ENCODE peak calls at places on chromosome 17, in eight cellular contexts. U, Q, F, D, S, J, K and P are unnamed samples.

GRCh38 chr17:15157051-15157450 is 108.1 kb downstream of the PMP22 start:
- DNase-seq in D (no peak), J (no peak), Q (no peak), S (no peak), U (no peak), F (peak), K (no peak), P (no peak)

GRCh38 chr17:76053230-76054111 is 18.8 kb downstream of the SRP68 start:
- DNase-seq in K (no peak), D (peak), U (no peak), J (no peak), S (no peak), F (peak), Q (no peak), P (no peak)

GRCh38 chr17:30950669-30951399 is 20.0 kb upstream of the RNF135 start:
- DNase-seq in D (no peak), U (no peak), J (peak), K (peak), Q (peak), S (peak), F (peak), P (no peak)

GRCh38 chr17:8887834-8888703 is 20.6 kb upstream of the PIK3R6 start:
- DNase-seq in S (no peak), F (no peak), J (no peak), U (no peak), D (peak), K (peak), Q (no peak), P (no peak)

GRCh38 chr17:50514936-50515702 is 6.9 kb downstream of the MYCBPAP start:
- DNase-seq in D (no peak), S (peak), J (peak), Q (no peak), K (no peak), U (no peak), F (no peak), P (no peak)

GRCh38 chr17:39665642-39666221 is 583 bp downstream of the TCAP start:
- DNase-seq in K (no peak), D (peak), S (peak), F (no peak), Q (no peak), J (no peak), U (no peak), P (no peak)

GRCh38 chr17:62119373-62119772 is 54.3 kb upstream of the MED13 start:
- DNase-seq in K (no peak), F (no peak), Q (no peak), U (no peak), D (no peak), S (no peak), J (no peak), P (no peak)

GRCh38 chr17:80456465-80457235 is 19.8 kb downstream of the NPTX1 start:
- DNase-seq in U (no peak), D (no peak), J (no peak), S (peak), Q (no peak), F (no peak), K (peak), P (no peak)

GRCh38 chr17:30947796-30948195 is 23.0 kb upstream of the RNF135 start:
- DNase-seq in F (no peak), U (no peak), K (no peak), S (no peak), Q (no peak), D (no peak), J (no peak), P (no peak)

GRCh38 chr17:47852113-47852949 is 1.4 kb upstream of the SP6 start:
- DNase-seq in K (no peak), U (no peak), Q (no peak), D (no peak), J (peak), F (no peak), S (no peak), P (no peak)

GRCh38 chr17:57357830-57358426 is 101.6 kb downstream of the MSI2 start:
- DNase-seq in S (no peak), J (no peak), F (no peak), D (no peak), Q (no peak), K (no peak), U (no peak), P (no peak)

GRCh38 chr17:64702815-64703214 is 40.7 kb upstream of the SMURF2 start:
- DNase-seq in D (no peak), Q (no peak), J (no peak), U (no peak), S (no peak), F (no peak), K (no peak), P (no peak)

GRCh38 chr17:64709481-64709880 is 47.4 kb upstream of the SMURF2 start:
- DNase-seq in Q (no peak), U (no peak), F (no peak), D (no peak), K (no peak), J (no peak), S (no peak), P (no peak)

GRCh38 chr17:64706224-64707076 is 44.3 kb upstream of the SMURF2 start:
- DNase-seq in D (peak), Q (no peak), U (no peak), S (no peak), J (no peak), K (no peak), F (no peak), P (no peak)

GRCh38 chr17:64707077-64707591 is 45.0 kb upstream of the SMURF2 start:
- DNase-seq in J (peak), K (peak), U (peak), D (peak), S (peak), Q (peak), F (peak), P (peak)
- TF ChIP-seq POLR2A in J (no peak), K (no peak), U (no peak), D (no peak), S (no peak), Q (no peak), F (peak), P (no peak)

DNA sequence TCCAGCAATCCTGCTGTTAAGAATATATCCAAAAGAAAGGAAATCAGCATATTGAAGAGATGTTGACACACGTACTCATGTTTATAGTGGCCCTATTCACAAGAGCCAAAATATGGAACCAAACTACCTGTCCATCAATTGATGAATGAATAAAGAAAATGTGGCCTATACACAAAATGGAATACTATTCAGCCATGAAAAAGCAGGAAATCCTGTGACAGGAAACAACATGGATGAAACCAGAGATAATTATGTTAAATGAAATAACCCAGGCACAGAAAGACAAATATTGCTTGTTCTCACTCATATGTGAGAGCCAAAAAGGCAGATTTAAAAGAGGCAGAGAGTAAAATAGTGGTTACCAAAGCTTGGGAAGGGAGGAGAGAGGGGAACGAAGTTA is 127.1 kb downstream of the KCNJ2 start:
- DNase-seq in S (no peak), Q (no peak), F (no peak), U (no peak), J (no peak), D (no peak), K (no peak), P (no peak)
- TF ChIP-seq POLR2A in S (no peak), Q (no peak), F (no peak), U (no peak), J (no peak), D (no peak), K (no peak), P (no peak)

GRCh38 chr17:78573955-78574354 is 3.2 kb downstream of the DNAH17 start:
- DNase-seq in D (no peak), U (no peak), S (no peak), K (no peak), Q (no peak), F (no peak), J (peak), P (no peak)
- TF ChIP-seq POLR2A in D (no peak), U (no peak), S (no peak), K (no peak), Q (no peak), F (no peak), J (no peak), P (no peak)

DNA sequence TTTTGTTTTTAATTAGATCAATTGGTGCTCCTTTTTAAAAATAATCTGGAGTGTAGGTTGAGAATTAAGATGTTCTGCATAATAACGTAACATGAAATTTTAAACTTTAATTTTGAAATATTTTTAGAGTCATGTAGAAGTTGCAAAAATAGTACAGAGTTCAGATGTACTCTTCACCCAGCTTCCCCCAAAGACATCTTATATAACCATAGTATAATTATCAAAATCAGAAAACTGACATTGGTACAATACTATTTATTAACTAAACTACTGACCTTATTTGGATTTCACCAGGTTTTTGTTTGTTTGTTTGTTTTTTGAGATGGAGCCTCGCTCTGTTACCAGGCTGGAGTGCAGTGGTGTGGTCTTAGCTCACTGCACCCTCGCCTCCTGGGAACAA is 76.9 kb downstream of the PPM1E start:
- DNase-seq in S (no peak), D (no peak), U (no peak), F (no peak), Q (no peak), J (no peak), K (no peak), P (no peak)
- TF ChIP-seq POLR2A in S (no peak), D (no peak), U (no peak), F (no peak), Q (no peak), J (no peak), K (no peak), P (no peak)

GRCh38 chr17:35448214-35448898 is at the start of gene SLFN13:
- DNase-seq in J (peak), D (peak), S (peak), K (peak), F (peak), U (no peak), Q (peak), P (peak)
- TF ChIP-seq POLR2A in J (no peak), D (peak), S (peak), K (no peak), F (no peak), U (no peak), Q (no peak), P (peak)